ENCODE peak calls at places on chromosomes 3 and 15, in nine cellular contexts. M is GM10248, B is upper lobe of right lung, K is GM12865, P is BJ, U is heart left ventricle, F is GM20000, Q is A549, E is left lung. H is an unnamed sample.
A peak's percentile ranks its signal among the peaks of the same experiment; 100 is the strongest.

GRCh38 chr3:168615489-168616020 is 519.8 kb upstream of the GOLIM4 start:
- DNase-seq in M (no peak), B (no peak), K (peak; percentile 30), P (no peak), U (no peak), F (no peak), Q (no peak), E (no peak), H (no peak)

GRCh38 chr15:52262364-52262763 is 33.2 kb downstream of the MYO5C start:
- DNase-seq in M (peak; percentile 27), B (no peak), K (no peak), P (no peak), U (no peak), F (no peak), Q (no peak), E (no peak), H (no peak)

GRCh38 chr3:55243686-55244085 is 243.4 kb downstream of the WNT5A start:
- DNase-seq in M (no peak), B (no peak), K (no peak), P (no peak), U (no peak), F (no peak), Q (no peak), E (no peak), H (no peak)

GRCh38 chr3:98980915-98981596 is 79.6 kb upstream of the DCBLD2 start:
- DNase-seq in M (peak; percentile 22), B (no peak), K (peak; percentile 89), P (peak; percentile 19), U (no peak), F (peak; percentile 34), Q (no peak), E (no peak), H (no peak)

GRCh38 chr15:46304320-46304719 is 669.5 kb downstream of the SQOR start:
- DNase-seq in M (no peak), B (no peak), K (no peak), P (no peak), U (no peak), F (no peak), Q (peak; percentile 2), E (no peak), H (no peak)

GRCh38 chr3:129961142-129961541 is 13.4 kb upstream of the TRH start:
- DNase-seq in M (no peak), B (no peak), K (no peak), P (no peak), U (no peak), F (no peak), Q (no peak), E (no peak), H (no peak)

GRCh38 chr3:135057996-135058395 is 262.9 kb downstream of the EPHB1 start:
- DNase-seq in M (no peak), B (no peak), K (no peak), P (no peak), U (no peak), F (no peak), Q (no peak), E (no peak), H (no peak)

GRCh38 chr3:127679534-127680145 is 6.9 kb downstream of the ABTB1 start:
- DNase-seq in M (no peak), B (peak; percentile 60), K (no peak), P (no peak), U (no peak), F (no peak), Q (no peak), E (peak; percentile 75), H (no peak)

GRCh38 chr15:65026756-65027155 is 2.7 kb downstream of the MTFMT start:
- DNase-seq in M (no peak), B (no peak), K (no peak), P (no peak), U (no peak), F (no peak), Q (no peak), E (no peak), H (no peak)

GRCh38 chr15:65027593-65027992 is 1.8 kb downstream of the MTFMT start:
- DNase-seq in M (no peak), B (no peak), K (no peak), P (no peak), U (no peak), F (no peak), Q (no peak), E (no peak), H (no peak)

GRCh38 chr15:65028338-65028737 is 1.1 kb downstream of the MTFMT start:
- DNase-seq in M (no peak), B (no peak), K (no peak), P (no peak), U (no peak), F (peak; percentile 33), Q (no peak), E (no peak), H (no peak)

GRCh38 chr15:65029736-65030208 is 333 bp upstream of the MTFMT start:
- DNase-seq in M (no peak), B (no peak), K (no peak), P (no peak), U (no peak), F (no peak), Q (no peak), E (no peak), H (no peak)

GRCh38 chr15:65028921-65029735 is at the start of gene MTFMT:
- DNase-seq in M (peak; percentile 99), B (peak; percentile 97), K (peak; percentile 90), P (no peak), U (peak; percentile 92), F (peak; percentile 99), Q (peak; percentile 97), E (peak; percentile 98), H (peak; percentile 81)
- TF ChIP-seq CTCF in M (no peak), B (no peak), K (peak; percentile 9), P (no peak), U (no peak), F (no peak), Q (peak; percentile 18), E (no peak), H (no peak)

DNA sequence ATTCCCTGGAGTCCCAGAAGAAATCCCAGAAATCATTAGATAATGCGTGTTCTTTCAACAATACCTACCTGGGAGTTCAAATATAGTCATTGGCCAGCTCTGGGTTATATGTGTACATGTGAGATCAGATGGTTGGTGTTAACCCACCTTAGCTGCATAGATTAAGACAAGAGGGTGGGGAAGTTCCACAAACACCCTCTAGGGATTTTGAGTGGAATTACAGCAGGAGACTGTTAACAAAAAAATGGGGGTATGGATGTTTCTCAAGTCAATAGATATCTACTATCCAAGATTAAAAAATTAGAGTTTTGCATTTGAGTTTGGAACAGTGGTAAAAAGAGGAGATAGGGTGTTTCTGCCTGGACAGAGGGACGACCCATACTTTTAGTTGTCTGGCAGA is 282.5 kb upstream of the CNTN3 start:
- DNase-seq in M (no peak), B (no peak), K (no peak), P (no peak), U (no peak), F (no peak), Q (peak; percentile 2), E (no peak), H (no peak)
- TF ChIP-seq CTCF in M (no peak), B (peak; percentile 20), K (no peak), P (peak; percentile 45), U (peak; percentile 26), F (no peak), Q (no peak), E (no peak), H (no peak)

GRCh38 chr15:31439328-31439727 is 112.7 kb downstream of the KLF13 start:
- DNase-seq in M (peak; percentile 47), B (no peak), K (peak; percentile 73), P (no peak), U (no peak), F (peak; percentile 64), Q (peak; percentile 80), E (no peak), H (peak; percentile 64)
- TF ChIP-seq CTCF in M (peak; percentile 47), B (peak; percentile 37), K (peak; percentile 43), P (no peak), U (no peak), F (peak; percentile 59), Q (peak; percentile 58), E (no peak), H (peak; percentile 72)

GRCh38 chr3:86388848-86389247 is 602.1 kb downstream of the VGLL3 start:
- DNase-seq in M (no peak), B (no peak), K (no peak), P (no peak), U (no peak), F (no peak), Q (no peak), E (no peak), H (no peak)
- TF ChIP-seq CTCF in M (no peak), B (no peak), K (no peak), P (no peak), U (no peak), F (no peak), Q (no peak), E (no peak), H (no peak)

DNA sequence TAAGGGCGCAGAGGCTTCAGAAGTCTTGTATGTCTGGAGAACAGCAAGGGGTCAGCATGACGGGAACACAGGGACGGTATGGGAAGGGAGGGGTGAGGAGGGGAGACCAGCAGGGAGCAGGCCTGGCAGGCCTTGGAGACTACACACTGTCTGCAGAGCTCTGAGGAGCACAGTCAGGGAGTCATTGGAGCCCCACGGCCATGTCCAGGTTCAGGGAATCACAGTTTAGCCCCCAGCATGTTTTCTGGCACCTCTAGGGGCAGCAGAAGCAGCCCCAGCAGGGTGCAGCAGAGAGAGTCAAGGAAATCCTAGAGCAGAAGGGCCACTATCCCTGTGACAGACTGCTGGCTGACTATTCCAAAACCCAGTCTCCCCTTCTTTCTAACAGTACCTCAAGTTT is 3.2 kb downstream of the LAMP3 start:
- DNase-seq in M (no peak), B (no peak), K (peak; percentile 46), P (no peak), U (no peak), F (no peak), Q (peak; percentile 14), E (no peak), H (no peak)
- TF ChIP-seq CTCF in M (peak; percentile 47), B (peak; percentile 23), K (peak; percentile 39), P (no peak), U (no peak), F (no peak), Q (no peak), E (no peak), H (no peak)